ENCODE peak calls at places on chromosomes 4 and X, in ten cellular contexts. B is progenitor cell of endocrine pancreas, D is ascending aorta, C is choroid plexus epithelial cell, H is WERI-Rb-1, O is endothelial cell of umbilical vein, V is MCF 10A, K is IMR-90, A is stomach, M is left lung. Q is an unnamed sample.

GRCh38 chr4:47876784-47877183 is 37.6 kb downstream of the NFXL1 start:
- DNase-seq in M (no peak), H (no peak), A (no peak), D (no peak), B (no peak), C (no peak), V (no peak), O (no peak), K (no peak), Q (no peak)

GRCh38 chr4:94334962-94335361 is 7.7 kb downstream of the HPGDS start:
- DNase-seq in C (no peak), A (no peak), M (no peak), O (no peak), D (no peak), K (no peak), H (no peak), V (no peak), B (no peak), Q (no peak)

GRCh38 chr4:164731827-164732474 is 22.0 kb upstream of the SMIM31 start:
- DNase-seq in D (no peak), M (no peak), V (peak; percentile 71), C (peak; percentile 67), O (peak; percentile 46), A (peak; percentile 31), B (peak; percentile 47), K (peak; percentile 28), H (peak; percentile 79), Q (peak; percentile 15)

GRCh38 chrX:10922158-10922557 is 189.0 kb upstream of the HCCS start:
- DNase-seq in B (no peak), K (peak; percentile 86), C (peak; percentile 80), M (no peak), O (peak; percentile 84), A (no peak), D (no peak), V (peak; percentile 50), H (no peak), Q (no peak)

GRCh38 chr4:183858011-183858615 is 47.0 kb upstream of the STOX2 start:
- DNase-seq in V (no peak), M (no peak), C (no peak), K (no peak), B (no peak), D (no peak), O (no peak), A (no peak), H (no peak), Q (no peak)

GRCh38 chr4:154135576-154135975 is 346.7 kb upstream of the SFRP2 start:
- DNase-seq in K (no peak), O (no peak), M (no peak), B (no peak), A (no peak), H (no peak), V (no peak), D (no peak), C (no peak), Q (no peak)

GRCh38 chr4:154569584-154569983 is 6.8 kb downstream of the FGB start:
- DNase-seq in D (no peak), V (no peak), O (no peak), B (no peak), C (no peak), K (no peak), H (no peak), A (no peak), M (no peak), Q (no peak)

GRCh38 chrX:53087378-53087777 is 5.2 kb downstream of the TSPYL2 start:
- DNase-seq in K (no peak), D (no peak), B (no peak), C (no peak), A (no peak), V (no peak), O (no peak), H (no peak), M (no peak), Q (no peak)

GRCh38 chrX:10199212-10199611 is 42.4 kb downstream of the CLCN4 start:
- DNase-seq in H (no peak), C (peak; percentile 77), M (peak; percentile 81), A (no peak), O (peak; percentile 11), V (peak; percentile 17), B (no peak), K (peak; percentile 67), D (no peak), Q (no peak)

GRCh38 chr4:112036881-112037280 is 108.4 kb upstream of the FAM241A start:
- DNase-seq in M (no peak), V (no peak), H (peak; percentile 60), C (no peak), O (no peak), A (no peak), B (no peak), K (no peak), D (no peak), Q (no peak)

GRCh38 chr4:48914311-48914710 is 7.7 kb upstream of the OCIAD2 start:
- DNase-seq in B (no peak), C (no peak), K (no peak), V (no peak), O (no peak), M (no peak), D (no peak), A (no peak), H (no peak), Q (no peak)

GRCh38 chrX:40130207-40130606 is 32.4 kb upstream of the BCOR start:
- DNase-seq in O (no peak), D (no peak), K (peak; percentile 70), H (no peak), C (peak; percentile 70), V (peak; percentile 68), M (no peak), B (no peak), A (no peak), Q (no peak)

GRCh38 chrX:1323315-1323714 is 13.3 kb upstream of the IL3RA start:
- DNase-seq in A (peak; percentile 32), V (no peak), H (peak; percentile 80), C (peak; percentile 22), K (no peak), M (peak; percentile 65), O (peak; percentile 72), B (no peak), D (no peak), Q (peak; percentile 28)

GRCh38 chr4:79083406-79084010 is 144.3 kb upstream of the PAQR3 start:
- DNase-seq in V (no peak), M (no peak), B (no peak), C (peak; percentile 9), O (no peak), H (no peak), D (no peak), K (no peak), A (no peak), Q (no peak)

GRCh38 chrX:31934842-31935241 is 863.0 kb upstream of the FTHL17 start:
- DNase-seq in V (no peak), A (no peak), H (no peak), B (no peak), C (no peak), D (no peak), K (no peak), O (no peak), M (no peak), Q (no peak)

GRCh38 chr4:81839347-81840042 is 367.8 kb upstream of the RASGEF1B start:
- DNase-seq in O (no peak), A (no peak), B (no peak), H (no peak), M (no peak), K (no peak), C (no peak), D (no peak), V (peak; percentile 17), Q (no peak)

GRCh38 chr4:3529363-3529762 is 2.9 kb downstream of the LRPAP1 start:
- DNase-seq in M (peak; percentile 79), B (no peak), K (no peak), H (no peak), C (peak; percentile 43), A (no peak), D (no peak), V (no peak), O (no peak), Q (no peak)

GRCh38 chrX:24294619-24295018 is 19.2 kb downstream of the SUPT20HL2 start:
- DNase-seq in D (no peak), K (no peak), A (no peak), O (peak; percentile 22), V (peak; percentile 24), B (no peak), C (peak; percentile 45), H (peak; percentile 50), M (no peak), Q (no peak)
- TF ChIP-seq CTCF in D (no peak), K (peak; percentile 29), A (no peak), O (peak; percentile 12), V (no peak), B (peak; percentile 33), C (peak; percentile 43), H (peak; percentile 37), M (no peak), Q (no peak)

GRCh38 chr4:28565434-28565833 is 1704.8 kb downstream of the STIM2 start:
- DNase-seq in M (no peak), B (no peak), A (no peak), D (no peak), K (no peak), C (no peak), H (no peak), V (no peak), O (no peak), Q (no peak)
- TF ChIP-seq CTCF in M (no peak), B (no peak), A (no peak), D (no peak), K (no peak), C (no peak), H (no peak), V (no peak), O (no peak), Q (no peak)

DNA sequence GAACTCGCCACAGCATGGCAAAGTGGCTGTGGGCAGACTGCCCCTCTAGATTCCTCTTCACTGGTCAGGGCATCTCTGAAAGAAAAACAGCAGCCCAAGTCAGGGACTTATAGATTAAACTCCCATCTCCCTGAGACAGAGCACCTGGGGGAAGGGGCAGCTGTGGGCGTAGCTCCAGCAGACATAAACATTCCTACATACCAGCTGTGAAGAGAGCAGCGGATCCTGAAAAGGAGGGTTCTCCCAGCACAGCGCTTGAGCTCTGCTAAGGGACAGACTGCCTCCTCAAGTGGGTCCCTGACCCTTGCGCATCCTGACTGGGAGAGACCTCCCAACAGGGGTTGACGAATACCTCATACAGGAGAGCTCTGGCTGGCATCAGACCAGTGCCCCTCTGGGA is 18.8 kb upstream of the ZMAT1 start:
- DNase-seq in M (no peak), B (no peak), C (no peak), K (no peak), D (no peak), A (no peak), V (no peak), O (no peak), H (no peak), Q (no peak)
- TF ChIP-seq CTCF in M (no peak), B (no peak), C (no peak), K (no peak), D (no peak), A (no peak), V (no peak), O (no peak), H (no peak), Q (no peak)

DNA sequence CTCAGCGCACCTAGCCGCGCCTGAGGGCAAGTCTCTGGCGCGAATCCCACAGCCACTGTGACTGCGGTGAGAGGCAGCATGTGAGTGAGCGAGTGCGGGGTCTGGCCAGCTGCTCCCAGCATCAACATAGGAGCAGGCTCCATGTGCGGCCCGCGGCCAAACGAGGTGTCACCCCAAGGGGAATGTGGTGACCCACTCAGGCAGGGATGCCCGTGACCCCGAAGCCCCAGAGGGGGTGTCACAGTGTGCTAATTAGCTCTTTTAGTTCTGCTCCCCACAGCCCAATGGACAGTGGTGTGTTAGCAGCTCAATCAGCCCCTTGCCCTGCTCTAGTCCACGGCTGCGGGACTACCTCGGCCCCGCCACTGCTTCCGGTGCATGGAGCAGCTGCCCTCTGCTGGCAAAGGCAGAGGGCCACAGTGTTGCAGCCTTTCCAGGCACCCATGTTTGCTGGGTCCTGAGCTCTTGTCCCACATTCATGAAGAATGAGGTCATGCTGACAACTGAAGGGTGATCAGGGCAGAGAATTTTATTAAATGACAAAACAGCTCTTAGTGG is 61.4 kb downstream of the AGA start:
- DNase-seq in M (no peak), K (no peak), V (peak; percentile 21), B (no peak), H (peak; percentile 31), C (no peak), O (no peak), A (no peak), D (no peak), Q (no peak)
- TF ChIP-seq CTCF in M (no peak), K (peak; percentile 17), V (no peak), B (peak; percentile 31), H (peak; percentile 62), C (peak; percentile 21), O (peak; percentile 6), A (no peak), D (no peak), Q (no peak)